ENCODE peak calls at places on chromosomes 12 and 14, in five cellular contexts. R is HCT116, T is K562, N is HepG2, H is SK-N-SH. U is an unnamed sample.

GRCh38 chr14:39015360-39015961 is 87.6 kb downstream of the SEC23A start:
- DNase-seq in R (peak), T (peak), N (peak), H (peak), U (no peak)

GRCh38 chr12:39646963-39647362 is 27.4 kb upstream of the ABCD2 start:
- DNase-seq in R (no peak), T (no peak), N (no peak), H (no peak), U (no peak)

GRCh38 chr12:49967042-49967776 is 5.5 kb downstream of the AQP5 start:
- DNase-seq in R (peak), T (peak), N (peak), H (peak), U (peak)

GRCh38 chr12:89706551-89707348 is 1.9 kb downstream of the ATP2B1 start:
- DNase-seq in R (no peak), T (no peak), N (no peak), H (peak), U (no peak)

GRCh38 chr14:77409131-77409533 is 14.2 kb downstream of the NOXRED1 start:
- DNase-seq in R (peak), T (no peak), N (peak), H (no peak), U (no peak)

GRCh38 chr12:132264086-132265010 is 65.0 kb downstream of the GALNT9 start:
- DNase-seq in R (no peak), T (no peak), N (no peak), H (no peak), U (no peak)

GRCh38 chr12:98188649-98189048 is 326.7 kb upstream of the TMPO start:
- DNase-seq in R (no peak), T (no peak), N (no peak), H (no peak), U (no peak)

GRCh38 chr12:87086118-87086891 is 830.1 kb upstream of the MGAT4C start:
- DNase-seq in R (no peak), T (no peak), N (no peak), H (no peak), U (no peak)

GRCh38 chr14:65753061-65753460 is 340.5 kb downstream of the FUT8 start:
- DNase-seq in R (no peak), T (no peak), N (peak), H (no peak), U (no peak)

GRCh38 chr14:65961004-65961403 is 525.2 kb upstream of the CCDC196 start:
- DNase-seq in R (peak), T (peak), N (no peak), H (peak), U (no peak)

GRCh38 chr12:21939435-21939834 is 1.8 kb downstream of the ABCC9 start:
- DNase-seq in R (no peak), T (no peak), N (no peak), H (no peak), U (no peak)

GRCh38 chr12:13147688-13148531 is 44.4 kb upstream of the GSG1 start:
- DNase-seq in R (no peak), T (peak), N (no peak), H (no peak), U (no peak)

GRCh38 chr12:126636798-126637197 is 1571.6 kb downstream of the AACS start:
- DNase-seq in R (no peak), T (no peak), N (no peak), H (no peak), U (no peak)

GRCh38 chr14:21191809-21192446 is 36.1 kb upstream of the OR5AU1 start:
- DNase-seq in R (peak), T (peak), N (peak), H (peak), U (no peak)

GRCh38 chr14:37903561-37904191 is 304.0 kb upstream of the SSTR1 start:
- DNase-seq in R (peak), T (peak), N (peak), H (peak), U (no peak)

GRCh38 chr12:52215587-52216031 is 17.4 kb upstream of the KRT7 start:
- DNase-seq in R (peak), T (peak), N (peak), H (peak), U (no peak)

GRCh38 chr12:2137707-2138106 is 84.9 kb downstream of the CACNA1C start:
- DNase-seq in R (no peak), T (no peak), N (no peak), H (no peak), U (no peak)

GRCh38 chr12:52713960-52714886 is 10.9 kb upstream of the KRT77 start:
- DNase-seq in R (no peak), T (peak), N (no peak), H (peak), U (no peak)

GRCh38 chr14:45998554-45998953 is 653.0 kb downstream of the RPL10L start:
- DNase-seq in R (no peak), T (no peak), N (no peak), H (no peak), U (no peak)

GRCh38 chr12:89326260-89327040 is 25.9 kb downstream of the DUSP6 start:
- DNase-seq in R (no peak), T (no peak), N (no peak), H (no peak), U (no peak)

GRCh38 chr12:69701821-69702220 is 2.7 kb upstream of the BEST3 start:
- DNase-seq in R (no peak), T (no peak), N (no peak), H (no peak), U (no peak)

GRCh38 chr12:44574586-44574985 is 301.5 kb downstream of the NELL2 start:
- DNase-seq in R (no peak), T (no peak), N (no peak), H (no peak), U (no peak)

GRCh38 chr14:85517113-85517688 is 12.7 kb upstream of the FLRT2 start:
- DNase-seq in R (no peak), T (no peak), N (no peak), H (no peak), U (no peak)

GRCh38 chr14:89425931-89426330 is 8.9 kb upstream of the FOXN3 start:
- DNase-seq in R (peak), T (no peak), N (peak), H (no peak), U (peak)

GRCh38 chr12:52252728-52253328 is 19.8 kb downstream of the KRT7 start:
- DNase-seq in R (no peak), T (no peak), N (no peak), H (no peak), U (no peak)

DNA sequence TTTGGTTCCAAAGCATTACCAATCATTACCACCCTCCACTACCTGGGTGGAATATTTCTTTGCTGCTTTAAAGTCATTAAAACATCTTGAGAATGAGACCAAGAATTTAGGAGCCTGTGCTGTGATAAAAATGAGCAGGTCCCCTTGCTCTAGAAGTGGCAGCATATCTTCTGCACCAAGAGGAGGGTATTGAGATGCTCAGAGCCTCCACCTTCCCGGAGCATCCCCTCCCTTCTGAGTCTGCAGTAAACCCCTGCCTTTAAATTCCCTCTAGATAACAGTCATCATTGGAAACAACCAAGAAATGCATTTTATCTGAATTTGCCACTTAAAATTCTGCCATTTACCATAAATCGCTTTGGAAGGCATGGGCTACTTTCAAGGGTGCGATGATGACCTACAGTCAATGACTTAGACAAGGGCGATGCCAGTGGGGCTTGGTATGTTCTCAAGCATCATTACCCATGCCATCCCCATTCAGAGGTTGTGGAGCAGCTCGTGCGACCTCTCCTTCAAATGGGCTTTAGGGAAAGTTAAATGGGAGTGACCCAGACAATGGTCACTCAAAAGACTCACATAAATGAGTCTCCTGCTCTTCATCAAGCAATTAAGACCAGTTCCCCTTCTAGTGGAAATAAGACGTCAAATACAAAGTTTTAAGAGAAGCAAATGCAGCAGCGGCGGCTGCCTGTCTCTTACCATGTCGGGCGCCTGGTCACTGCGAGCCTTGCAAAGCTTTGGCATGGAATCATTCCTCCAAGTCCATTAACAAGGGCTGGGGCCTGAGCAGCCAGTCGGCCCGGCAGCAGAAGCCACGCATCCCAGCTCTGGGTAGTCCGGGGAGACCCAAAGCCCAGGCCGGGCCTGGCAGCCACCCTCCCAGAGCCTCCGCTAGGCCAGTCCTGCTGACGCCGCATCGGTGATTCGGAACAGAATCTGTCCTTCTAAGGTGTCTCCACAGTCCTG is 334.5 kb downstream of the TMEM121 start:
- DNase-seq in R (no peak), T (no peak), N (no peak), H (no peak), U (no peak)
- TF ChIP-seq ZBTB33 in R (no peak), T (no peak), N (no peak), H (no peak), U (no peak)

GRCh38 chr14:36086629-36087380 is 89.7 kb downstream of the PTCSC3 start:
- DNase-seq in R (no peak), T (no peak), N (no peak), H (no peak), U (no peak)

GRCh38 chr14:36078080-36078479 is 98.4 kb downstream of the PTCSC3 start:
- DNase-seq in R (no peak), T (no peak), N (no peak), H (no peak), U (no peak)

GRCh38 chr14:36085861-36086260 is 90.7 kb downstream of the PTCSC3 start:
- DNase-seq in R (no peak), T (no peak), N (no peak), H (no peak), U (no peak)

GRCh38 chr14:36083317-36083716 is 93.2 kb downstream of the PTCSC3 start:
- DNase-seq in R (no peak), T (no peak), N (no peak), H (no peak), U (no peak)
- TF ChIP-seq ZBTB33 in R (no peak), T (no peak), N (no peak), H (no peak), U (no peak)

GRCh38 chr12:121976950-121977349 is 44.7 kb upstream of the BCL7A start:
- DNase-seq in R (no peak), T (no peak), N (no peak), H (no peak), U (no peak)
- TF ChIP-seq ZBTB33 in R (no peak), T (no peak), N (no peak), H (no peak), U (no peak)

DNA sequence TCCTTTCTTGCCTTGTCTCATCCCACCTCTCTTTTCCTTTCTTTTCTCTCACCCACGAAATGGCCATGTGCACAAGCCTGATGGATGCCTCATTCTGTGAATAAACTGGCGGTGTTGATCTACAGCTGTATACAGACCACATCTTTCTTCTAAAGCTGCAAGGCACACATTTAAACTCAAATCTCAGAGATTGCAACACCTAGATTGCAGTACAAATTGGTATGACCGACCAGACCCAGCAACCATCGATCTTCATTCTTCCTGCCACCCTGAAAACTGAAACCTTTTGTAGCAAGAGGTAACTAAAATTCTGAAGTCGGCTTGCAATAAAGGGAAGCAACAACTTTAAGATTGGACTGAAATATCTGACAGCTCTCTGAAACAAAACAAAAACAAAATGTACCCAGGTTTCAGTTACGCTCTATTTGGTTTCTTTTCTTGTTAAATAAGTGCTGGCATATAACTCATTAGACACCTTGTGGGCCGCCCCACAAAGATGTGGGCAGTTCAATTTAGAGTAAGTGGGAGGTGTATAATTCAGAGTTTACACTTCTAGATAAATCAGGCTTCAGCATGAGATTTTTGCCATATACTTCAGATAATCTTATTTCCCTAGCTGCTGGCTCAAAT is 390.0 kb upstream of the NOVA1 start:
- DNase-seq in R (no peak), T (no peak), N (no peak), H (no peak), U (no peak)
- TF ChIP-seq ZBTB33 in R (no peak), T (no peak), N (no peak), H (no peak), U (no peak)